ENCODE peak calls at places on chromosomes 6 and 20, in seven cellular contexts. I is M059J, Y is germinal center, M is mesendoderm, G is GM23338, Q is substantia nigra, E is ACHN. S is an unnamed sample.

GRCh38 chr20:17992224-17992637 is 23.4 kb downstream of the MGME1 start:
- DNase-seq in I (peak), Y (no peak), M (no peak), G (no peak), Q (no peak), E (no peak), S (no peak)

GRCh38 chr6:72406517-72406916 is 215.3 kb upstream of the KCNQ5 start:
- DNase-seq in I (no peak), Y (no peak), M (no peak), G (no peak), Q (no peak), E (no peak), S (no peak)

GRCh38 chr6:5135783-5136376 is 50.7 kb downstream of the PPP1R3G start:
- DNase-seq in I (peak), Y (no peak), M (peak), G (peak), Q (no peak), E (peak), S (peak)

GRCh38 chr6:87742106-87742505 is 40.1 kb upstream of the AKIRIN2 start:
- DNase-seq in I (peak), Y (no peak), M (no peak), G (no peak), Q (no peak), E (no peak), S (no peak)

GRCh38 chr6:125271486-125272159 is 30.1 kb downstream of the HDDC2 start:
- DNase-seq in I (peak), Y (no peak), M (no peak), G (no peak), Q (no peak), E (no peak), S (no peak)

GRCh38 chr6:37919417-37920157 is 100.1 kb downstream of the ZFAND3 start:
- DNase-seq in I (peak), Y (no peak), M (peak), G (peak), Q (no peak), E (no peak), S (no peak)

GRCh38 chr6:21309791-21310190 is 283.8 kb upstream of the SOX4 start:
- DNase-seq in I (no peak), Y (no peak), M (no peak), G (no peak), Q (no peak), E (no peak), S (no peak)

GRCh38 chr20:50450961-50451752 is 59.0 kb upstream of the PTPN1 start:
- DNase-seq in I (no peak), Y (no peak), M (peak), G (peak), Q (no peak), E (no peak), S (peak)

GRCh38 chr20:8720089-8720488 is 348.8 kb upstream of the PLCB4 start:
- DNase-seq in I (no peak), Y (no peak), M (no peak), G (no peak), Q (no peak), E (no peak), S (no peak)

GRCh38 chr6:153947817-153948447 is 91.1 kb upstream of the OPRM1 start:
- DNase-seq in I (peak), Y (no peak), M (peak), G (peak), Q (no peak), E (peak), S (peak)

GRCh38 chr6:20658053-20658452 is 123.8 kb downstream of the CDKAL1 start:
- DNase-seq in I (peak), Y (no peak), M (no peak), G (no peak), Q (no peak), E (no peak), S (no peak)

GRCh38 chr6:25192562-25192961 is 86.6 kb upstream of the CARMIL1 start:
- DNase-seq in I (peak), Y (no peak), M (no peak), G (peak), Q (no peak), E (peak), S (no peak)

GRCh38 chr6:28974505-28974904 is 30.6 kb downstream of the ZNF311 start:
- DNase-seq in I (no peak), Y (no peak), M (no peak), G (no peak), Q (no peak), E (no peak), S (no peak)

GRCh38 chr6:133242761-133243590 is 1.8 kb downstream of the EYA4 start:
- DNase-seq in I (peak), Y (no peak), M (peak), G (peak), Q (no peak), E (no peak), S (peak)

GRCh38 chr6:39137235-39137634 is 22.2 kb upstream of the SAYSD1 start:
- DNase-seq in I (peak), Y (no peak), M (peak), G (peak), Q (no peak), E (peak), S (no peak)

GRCh38 chr6:31969712-31970603 is 2.0 kb downstream of the DXO start:
- DNase-seq in I (peak), Y (no peak), M (no peak), G (no peak), Q (no peak), E (peak), S (no peak)

GRCh38 chr6:150380256-150380655 is 11.4 kb downstream of the IYD start:
- DNase-seq in I (no peak), Y (no peak), M (no peak), G (no peak), Q (no peak), E (no peak), S (no peak)

GRCh38 chr6:2665169-2666070 is 85.3 kb downstream of the MYLK4 start:
- DNase-seq in I (no peak), Y (no peak), M (no peak), G (peak), Q (no peak), E (no peak), S (no peak)

GRCh38 chr20:44074252-44075151 is 112.5 kb downstream of the JPH2 start:
- DNase-seq in I (peak), Y (no peak), M (no peak), G (no peak), Q (no peak), E (no peak), S (no peak)

GRCh38 chr20:1005452-1006027 is 3.4 kb upstream of the RSPO4 start:
- DNase-seq in I (peak), Y (peak), M (peak), G (peak), Q (no peak), E (peak), S (peak)

GRCh38 chr6:43076093-43076927 is at the start of gene PTK7:
- DNase-seq in I (peak), Y (peak), M (peak), G (peak), Q (peak), E (peak), S (peak)

GRCh38 chr6:30447237-30447636 is 42.1 kb upstream of the HLA-E start:
- DNase-seq in I (peak), Y (no peak), M (peak), G (peak), Q (no peak), E (peak), S (peak)

GRCh38 chr6:157822221-157823000 is 635 bp upstream of the SNX9 start:
- DNase-seq in I (no peak), Y (no peak), M (no peak), G (peak), Q (no peak), E (no peak), S (no peak)

GRCh38 chr20:38450412-38450975 is 15.4 kb upstream of the SNHG17 start:
- DNase-seq in I (peak), Y (no peak), M (peak), G (no peak), Q (no peak), E (no peak), S (no peak)

GRCh38 chr6:53128842-53129241 is 19.8 kb downstream of the GCM1 start:
- DNase-seq in I (peak), Y (no peak), M (no peak), G (no peak), Q (no peak), E (peak), S (no peak)